ENCODE peak calls at places on chromosomes 2 and 18, in four cellular contexts. J, F, W and O are unnamed samples.

GRCh38 chr2:120669121-120669952 is 66.3 kb upstream of the GLI2 start:
- DNase-seq in F (no peak), W (no peak), J (no peak), O (no peak)

GRCh38 chr2:203707530-203707929 is 1.1 kb downstream of the CD28 start:
- DNase-seq in W (no peak), J (no peak), F (no peak), O (no peak)

GRCh38 chr2:67394734-67395133 is 2.4 kb upstream of the ETAA1 start:
- DNase-seq in W (no peak), F (no peak), J (no peak), O (no peak)

GRCh38 chr18:8084160-8084559 is 517.0 kb downstream of the PTPRM start:
- DNase-seq in F (no peak), W (peak; percentile 63), J (peak; percentile 37), O (peak; percentile 3)

GRCh38 chr2:201218780-201219179 is 35.8 kb downstream of the CASP10 start:
- DNase-seq in J (no peak), W (no peak), F (no peak), O (no peak)

GRCh38 chr18:51235011-51235789 is 37.7 kb upstream of the MEX3C start:
- DNase-seq in W (no peak), F (no peak), J (no peak), O (peak; percentile 23)

GRCh38 chr2:239584986-239585385 is 184.2 kb upstream of the HDAC4 start:
- DNase-seq in J (no peak), W (no peak), F (no peak), O (no peak)

GRCh38 chr2:231378028-231378722 is 17.3 kb upstream of the B3GNT7 start:
- DNase-seq in F (no peak), W (no peak), J (no peak), O (no peak)

GRCh38 chr2:42385225-42385624 is 24.2 kb upstream of the COX7A2L start:
- DNase-seq in F (no peak), W (no peak), J (peak; percentile 47), O (no peak)

GRCh38 chr18:35127201-35127600 is 86.0 kb downstream of the MAPRE2 start:
- DNase-seq in F (no peak), J (peak; percentile 58), W (no peak), O (peak; percentile 89)

GRCh38 chr18:51074605-51075004 is 44.6 kb downstream of the SMAD4 start:
- DNase-seq in F (no peak), J (no peak), W (no peak), O (no peak)

GRCh38 chr18:49640741-49641140 is 78.9 kb downstream of the LIPG start:
- DNase-seq in J (no peak), W (no peak), F (no peak), O (no peak)

GRCh38 chr2:98487806-98488189 is 43.1 kb downstream of the INPP4A start:
- DNase-seq in J (peak; percentile 61), F (peak; percentile 92), W (no peak), O (peak; percentile 60)

GRCh38 chr2:233807215-233807865 is 29.2 kb downstream of the MROH2A start:
- DNase-seq in J (no peak), F (no peak), W (no peak), O (no peak)

GRCh38 chr2:68124321-68124720 is 33.4 kb upstream of the PNO1 start:
- DNase-seq in J (no peak), F (no peak), W (no peak), O (no peak)

GRCh38 chr2:128559533-128560515 is 241.2 kb upstream of the HS6ST1 start:
- DNase-seq in J (no peak), F (no peak), W (no peak), O (no peak)

GRCh38 chr2:20604957-20605381 is 45.9 kb downstream of the HS1BP3 start:
- DNase-seq in W (no peak), F (no peak), J (no peak), O (no peak)

GRCh38 chr18:69484699-69485396 is 84.2 kb downstream of the DOK6 start:
- DNase-seq in W (no peak), F (no peak), J (no peak), O (no peak)

GRCh38 chr2:73979686-73980085 is 5.0 kb upstream of the TET3 start:
- DNase-seq in W (no peak), J (no peak), F (no peak), O (no peak)

GRCh38 chr18:32919799-32920198 is 147.0 kb upstream of the KLHL14 start:
- DNase-seq in F (no peak), W (peak; percentile 39), J (peak; percentile 17), O (peak; percentile 22)

GRCh38 chr2:943821-944220 is 6.8 kb upstream of the SNTG2 start:
- DNase-seq in J (no peak), W (no peak), F (no peak), O (no peak)

GRCh38 chr2:68104111-68104835 is 41.5 kb upstream of the C1D start:
- DNase-seq in W (no peak), F (no peak), J (no peak), O (no peak)

GRCh38 chr18:30409120-30409519 is 633.4 kb downstream of the DSC3 start:
- DNase-seq in J (peak; percentile 16), W (no peak), F (no peak), O (no peak)

GRCh38 chr2:204177977-204178522 is 241.5 kb downstream of the ICOS start:
- DNase-seq in J (peak; percentile 35), F (peak; percentile 1), W (peak; percentile 29), O (peak; percentile 11)

GRCh38 chr2:170715062-170715931 is at the start of gene SP5:
- DNase-seq in J (peak; percentile 94), F (no peak), W (peak; percentile 46), O (peak; percentile 52)

GRCh38 chr2:127398239-127398590 is 10.4 kb upstream of the MAP3K2 start:
- DNase-seq in F (no peak), W (no peak), J (peak; percentile 93), O (peak; percentile 86)

GRCh38 chr2:29519996-29520395 is 401.4 kb downstream of the ALK start:
- DNase-seq in J (no peak), F (no peak), W (no peak), O (no peak)

GRCh38 chr2:195533771-195534642 is 123.0 kb upstream of the SLC39A10 start:
- DNase-seq in J (peak; percentile 67), F (no peak), W (no peak), O (peak; percentile 50)

GRCh38 chr2:19358242-19359020 is at the start of gene OSR1:
- DNase-seq in J (no peak), F (no peak), W (no peak), O (no peak)
- TF ChIP-seq POLR2A in J (no peak), F (no peak), W (no peak), O (no peak)

DNA sequence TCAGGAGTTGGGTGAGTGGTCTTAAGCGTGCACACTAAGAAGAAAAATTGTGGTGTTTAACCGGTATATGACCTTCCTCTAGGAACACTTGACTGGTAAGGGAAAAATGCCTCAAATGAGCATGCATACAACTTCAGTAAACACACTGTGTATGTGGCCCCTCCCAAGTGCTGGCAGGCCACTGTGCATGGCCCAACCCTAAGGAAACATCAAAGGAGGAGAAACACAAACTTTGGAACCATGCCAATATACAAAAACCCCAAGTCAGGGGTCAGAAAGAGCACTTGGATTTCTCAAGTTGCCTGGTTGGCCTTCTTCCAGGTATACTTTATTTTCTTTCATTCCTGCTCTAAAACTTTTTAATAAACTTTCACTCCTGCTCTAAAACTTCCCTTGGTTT is 308.9 kb upstream of the LRRTM4 start:
- DNase-seq in F (no peak), W (no peak), J (no peak), O (no peak)
- TF ChIP-seq POLR2A in F (no peak), W (no peak), J (no peak), O (no peak)

DNA sequence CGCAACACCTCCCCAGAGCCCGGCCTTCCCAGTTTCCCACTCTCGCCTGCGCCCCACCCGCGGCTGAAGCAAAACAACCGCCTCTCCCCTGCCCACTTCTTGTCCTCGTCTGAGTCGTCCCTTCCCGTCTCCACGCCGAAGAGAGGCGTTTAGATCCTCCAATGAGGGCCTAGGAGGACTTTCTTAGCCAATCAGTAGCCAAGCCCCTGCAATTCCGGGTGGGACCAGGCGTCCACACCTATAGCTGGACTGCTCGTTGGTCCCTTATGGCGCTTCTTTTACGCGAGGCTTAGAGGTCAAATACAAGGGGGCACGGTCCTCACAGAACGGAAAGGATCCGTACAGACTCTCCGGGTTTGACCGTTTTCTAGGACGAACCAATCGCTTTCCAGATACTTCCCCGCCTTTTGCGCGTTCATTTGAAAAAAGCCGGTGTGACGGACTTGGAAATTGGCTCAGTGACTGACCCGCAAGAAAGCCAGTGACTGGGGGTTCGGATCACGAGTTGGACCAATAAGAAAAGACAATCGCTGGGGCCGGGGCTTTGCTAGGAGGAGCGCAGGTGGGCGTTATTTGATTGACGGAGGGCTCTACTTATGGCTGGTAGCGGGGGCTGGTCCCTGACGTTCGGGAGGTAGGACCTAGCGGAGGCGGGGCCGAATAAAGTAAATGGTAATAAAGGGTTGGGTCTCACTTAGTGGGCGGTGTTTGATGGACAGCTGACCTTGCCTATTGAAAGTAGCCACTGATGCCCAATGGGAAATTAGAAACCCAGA is 579 bp upstream of the PPM1B start:
- DNase-seq in F (peak; percentile 98), W (peak; percentile 92), J (peak; percentile 98), O (peak; percentile 100)
- TF ChIP-seq POLR2A in F (peak; percentile 80), W (peak; percentile 50), J (peak; percentile 65), O (peak; percentile 73)

GRCh38 chr2:39121523-39122063 is 742 bp upstream of the SOS1 start:
- DNase-seq in F (no peak), J (peak; percentile 51), W (no peak), O (no peak)

GRCh38 chr2:39124770-39125075 is 3.9 kb upstream of the SOS1 start:
- DNase-seq in J (peak; percentile 62), W (no peak), F (no peak), O (peak; percentile 82)

GRCh38 chr2:39123436-39123999 is 2.7 kb upstream of the SOS1 start:
- DNase-seq in W (no peak), J (no peak), F (no peak), O (no peak)

GRCh38 chr2:39120771-39121522 is at the start of gene SOS1:
- DNase-seq in W (peak; percentile 68), F (peak; percentile 69), J (peak; percentile 96), O (peak; percentile 94)

DNA sequence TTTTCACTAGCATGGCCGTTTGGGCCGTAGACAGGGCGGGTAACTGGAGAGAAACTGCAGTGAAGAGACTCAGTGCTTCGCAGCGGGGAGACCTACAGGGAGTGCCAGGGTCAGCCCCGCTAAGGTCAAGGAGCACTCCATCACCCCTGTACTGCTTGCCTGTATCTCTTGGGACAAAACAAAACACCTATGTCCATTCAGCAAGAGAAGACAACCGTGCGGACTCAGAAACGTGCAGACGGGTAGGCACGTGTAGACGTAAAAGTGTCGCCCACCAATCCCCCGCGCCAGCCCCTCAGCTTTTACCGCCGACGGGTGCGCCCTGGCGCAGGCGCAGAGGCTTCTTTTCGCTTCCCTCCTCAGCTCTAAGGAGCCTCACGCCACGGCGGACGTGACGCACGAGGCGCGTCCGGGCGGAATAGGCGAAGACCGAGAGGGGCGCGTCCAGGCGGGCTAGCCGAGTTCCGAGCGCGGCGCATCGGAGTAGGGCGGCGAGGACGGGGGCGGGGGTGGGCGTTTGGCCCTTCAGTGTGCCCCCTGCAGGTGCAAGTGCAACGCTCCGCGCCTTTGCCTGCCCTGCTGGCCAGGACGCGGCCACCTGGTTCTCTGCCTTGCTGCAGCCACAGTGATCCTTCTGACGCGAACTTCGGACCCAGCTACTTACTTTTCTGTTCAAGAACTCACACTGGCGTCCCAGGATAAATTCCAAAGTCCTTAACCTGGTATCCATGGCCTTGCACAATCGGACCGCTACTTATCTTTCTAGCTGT is 3.3 kb upstream of the SOS1 start:
- DNase-seq in J (peak; percentile 99), W (peak; percentile 98), F (peak; percentile 89), O (peak; percentile 98)
- TF ChIP-seq POLR2A in J (peak; percentile 84), W (peak; percentile 89), F (peak; percentile 82), O (peak; percentile 96)

GRCh38 chr2:96265840-96266569 is at the start of the genes CIAO1 and TMEM127:
- DNase-seq in J (peak; percentile 98), W (peak; percentile 84), F (peak; percentile 90), O (peak; percentile 98)
- TF ChIP-seq POLR2A in J (peak; percentile 85), W (no peak), F (peak; percentile 92), O (peak; percentile 86)